ENCODE peak calls at places on chromosomes 13 and 19, in eight cellular contexts. Y, C, M, H, D, U, W and L are unnamed samples. For H3K4me1, the result is how much of the 10 kb centered on the place peaks cover.

GRCh38 chr13:88601949-88602348 is 930.8 kb downstream of the SLITRK5 start:
- DNase-seq in M (no peak), Y (no peak), D (no peak), W (no peak), H (no peak), C (no peak), U (no peak), L (no peak)

GRCh38 chr19:4304509-4305252 is at the start of gene FSD1:
- DNase-seq in H (no peak), M (peak), U (peak), D (peak), C (no peak), W (no peak), Y (peak), L (peak)

GRCh38 chr19:8638078-8638619 is 7.7 kb downstream of the NFILZ start:
- DNase-seq in H (no peak), U (no peak), C (no peak), Y (no peak), M (no peak), D (no peak), W (peak), L (peak)

GRCh38 chr19:623175-623916 is 10.0 kb downstream of the POLRMT start:
- DNase-seq in U (no peak), D (no peak), M (no peak), W (no peak), C (no peak), H (no peak), Y (no peak), L (no peak)

GRCh38 chr19:39671739-39672363 is 16.1 kb downstream of the LGALS16 start:
- DNase-seq in H (no peak), W (no peak), D (peak), U (peak), Y (peak), M (peak), C (peak), L (peak)

GRCh38 chr19:11023635-11024168 is 62.9 kb downstream of the SMARCA4 start:
- DNase-seq in C (no peak), D (no peak), Y (no peak), W (no peak), U (no peak), M (no peak), H (no peak), L (no peak)

GRCh38 chr19:43902399-43902798 is 32.7 kb downstream of the ZNF45 start:
- DNase-seq in C (no peak), U (no peak), H (no peak), Y (no peak), D (no peak), M (no peak), W (no peak), L (no peak)

GRCh38 chr13:113880651-113881611 is 17.1 kb upstream of the GAS6 start:
- DNase-seq in C (no peak), U (peak), D (no peak), M (no peak), H (no peak), Y (no peak), W (no peak), L (no peak)

GRCh38 chr13:96816874-96817273 is 177.4 kb downstream of the OXGR1 start:
- DNase-seq in W (no peak), D (no peak), C (no peak), H (no peak), Y (no peak), M (no peak), U (no peak), L (no peak)

GRCh38 chr19:45119582-45119981 is 26.6 kb downstream of the PPP1R37 start:
- DNase-seq in M (no peak), W (no peak), U (peak), H (no peak), C (no peak), Y (no peak), D (no peak), L (no peak)

GRCh38 chr19:45117167-45117594 is 24.2 kb downstream of the PPP1R37 start:
- DNase-seq in U (no peak), C (no peak), W (peak), D (no peak), Y (peak), M (peak), H (no peak), L (no peak)

GRCh38 chr19:45115809-45116615 is 23.0 kb downstream of the PPP1R37 start:
- DNase-seq in M (no peak), D (no peak), Y (no peak), W (no peak), H (peak), C (no peak), U (no peak), L (no peak)

GRCh38 chr19:45114116-45114515 is 21.1 kb downstream of the PPP1R37 start:
- DNase-seq in Y (no peak), D (no peak), H (no peak), U (no peak), M (no peak), W (no peak), C (no peak), L (no peak)

DNA sequence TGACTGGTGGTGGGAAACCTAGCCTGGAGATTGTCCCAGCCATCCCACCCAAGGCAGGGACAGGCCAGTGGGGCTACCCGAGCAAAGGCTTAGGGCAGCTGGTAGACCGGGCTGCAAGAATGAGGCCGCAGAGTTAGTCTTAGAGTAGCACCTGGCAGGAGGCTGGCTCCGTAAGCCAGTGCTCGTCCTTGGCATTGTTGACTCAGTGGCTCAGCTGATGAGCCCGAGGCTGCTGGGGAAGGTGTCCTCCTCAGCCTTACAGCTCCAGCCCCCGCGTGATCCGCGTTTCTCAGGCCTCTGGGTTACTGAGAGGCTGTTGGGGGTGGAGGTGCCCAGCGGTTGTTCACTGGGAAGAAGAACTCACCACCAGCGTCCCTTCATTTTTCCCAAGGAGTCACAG is 24.7 kb downstream of the PPP1R37 start:
- DNase-seq in H (no peak), C (no peak), U (no peak), D (no peak), W (no peak), Y (no peak), M (no peak), L (no peak)
- H3K4me1 ChIP-seq in H (under half), C (under half), U (under half), D (under half), W (half or more), Y (under half), M (under half), L (under half)

DNA sequence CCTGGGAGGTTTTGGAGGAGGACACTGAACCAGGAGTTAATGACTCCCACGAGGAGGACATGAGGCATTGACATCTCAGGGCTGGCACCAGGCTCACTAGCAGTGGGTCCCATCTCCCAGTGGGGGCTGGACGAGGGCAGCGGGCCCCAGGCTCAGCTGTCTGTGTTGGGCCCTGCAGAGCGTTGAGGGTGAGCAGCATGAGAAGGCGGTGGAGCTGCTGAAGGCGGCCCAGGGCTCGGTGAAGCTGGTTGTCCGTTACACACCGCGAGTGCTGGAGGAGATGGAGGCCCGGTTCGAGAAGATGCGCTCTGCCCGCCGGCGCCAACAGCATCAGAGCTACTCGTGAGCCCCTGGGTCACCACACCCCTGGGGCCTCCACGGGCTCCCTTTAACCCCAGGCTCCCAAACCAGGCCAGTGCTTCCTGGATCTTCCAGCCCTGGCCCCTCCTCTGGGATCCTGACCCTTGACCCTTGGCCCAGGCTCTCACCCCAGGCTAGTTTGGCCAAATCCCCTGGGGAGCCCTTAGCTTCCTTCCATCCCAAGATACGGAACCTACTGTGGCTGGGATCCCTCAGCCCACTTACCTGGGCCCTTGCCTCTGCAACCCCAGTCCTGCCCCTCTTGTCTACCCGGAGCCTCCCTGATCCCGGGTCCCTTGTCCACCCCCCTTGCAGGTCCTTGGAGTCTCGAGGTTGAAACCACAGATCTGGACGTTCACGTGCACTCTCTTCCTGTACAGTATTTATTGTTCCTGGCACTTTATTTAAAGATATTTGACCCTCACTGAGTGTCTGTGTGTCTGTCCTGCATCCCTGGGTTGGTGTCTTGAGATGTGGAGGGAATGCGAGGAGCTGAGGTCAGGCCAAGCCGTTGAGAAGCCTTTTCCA is 1.0 kb downstream of the C19orf73 start:
- DNase-seq in M (no peak), D (no peak), W (no peak), C (no peak), U (peak), H (no peak), Y (no peak), L (no peak)
- H3K4me1 ChIP-seq in M (under half), D (under half), W (under half), C (under half), U (under half), H (under half), Y (under half), L (under half)

DNA sequence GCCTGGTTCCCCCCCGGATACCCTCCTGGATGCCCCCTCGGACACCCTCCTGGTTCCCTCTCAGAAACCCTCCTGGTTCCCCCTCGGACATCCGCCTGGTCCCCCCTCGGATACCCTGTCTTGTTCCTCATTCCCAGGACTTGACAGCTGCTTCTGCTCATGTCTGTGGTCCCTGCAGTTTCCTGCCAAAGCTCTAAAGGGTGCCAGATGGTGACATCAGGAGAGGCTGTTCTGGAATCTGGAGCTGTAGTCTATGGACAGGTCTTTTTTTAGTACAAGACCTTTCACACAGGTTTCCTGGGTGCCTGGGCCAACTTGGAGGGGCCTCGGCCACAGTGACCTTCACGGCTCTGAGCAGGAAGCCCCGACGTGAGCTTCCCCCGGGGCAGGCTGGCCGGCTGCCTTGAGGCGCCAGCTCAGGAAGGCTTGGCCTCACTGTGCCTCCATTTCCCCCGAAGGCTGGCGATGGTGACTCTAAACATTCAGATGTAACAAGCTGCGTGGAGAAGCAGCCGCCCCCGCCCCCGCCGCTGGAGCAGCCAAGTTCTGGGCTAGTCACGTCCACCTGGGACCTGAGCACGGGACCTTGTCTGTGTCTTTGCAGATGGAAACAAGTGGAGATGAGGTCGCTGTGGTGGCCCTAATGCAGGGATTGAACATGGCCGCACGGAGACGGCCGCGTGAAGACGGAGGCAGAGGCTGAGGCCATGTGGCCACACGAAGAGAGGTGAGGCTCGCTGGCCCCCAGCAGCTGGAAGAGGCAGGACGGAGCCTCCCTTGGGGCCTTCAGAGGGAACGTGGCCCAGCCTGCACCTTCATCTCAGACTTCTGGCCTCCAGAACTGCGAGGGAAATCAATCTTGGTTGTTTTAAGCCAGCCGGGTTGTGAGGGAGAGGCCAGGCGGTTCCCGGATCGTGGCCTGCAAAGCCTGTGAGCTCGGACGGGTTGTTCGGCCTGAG is 12.7 kb downstream of the SGTA start:
- DNase-seq in U (no peak), M (peak), C (no peak), D (no peak), H (peak), W (no peak), Y (no peak), L (no peak)
- H3K4me1 ChIP-seq in U (under half), M (under half), C (under half), D (under half), H (under half), W (under half), Y (under half), L (under half)

GRCh38 chr19:18425515-18426415 is 6.6 kb downstream of the SSBP4 start:
- DNase-seq in D (no peak), W (no peak), M (peak), C (no peak), Y (no peak), U (peak), H (peak), L (no peak)
- H3K4me1 ChIP-seq in D (under half), W (half or more), M (under half), C (half or more), Y (under half), U (under half), H (half or more), L (under half)

GRCh38 chr19:48396010-48396870 is 2.8 kb downstream of the GRIN2D start:
- DNase-seq in H (no peak), Y (no peak), M (no peak), D (no peak), C (no peak), W (no peak), U (peak), L (no peak)
- H3K4me1 ChIP-seq in H (under half), Y (under half), M (under half), D (under half), C (under half), W (under half), U (under half), L (under half)